ENCODE peak calls at places on chromosome 21, in eight cellular contexts. A is breast epithelium, B is sigmoid colon, O is ovary, L is heart left ventricle, T is thyroid gland, I is right lobe of liver, R is IMR-90. D is an unnamed sample.

GRCh38 chr21:14600569-14601308 is 54.6 kb upstream of the SAMSN1 start:
- DNase-seq in A (no peak), B (no peak), O (no peak), L (no peak), T (no peak), I (no peak), R (no peak), D (no peak)

GRCh38 chr21:38083534-38083933 is 167.3 kb upstream of the KCNJ6 start:
- DNase-seq in A (no peak), B (no peak), O (no peak), L (no peak), T (no peak), I (no peak), R (no peak), D (no peak)

GRCh38 chr21:26761174-26761915 is 83.9 kb downstream of the ADAMTS1 start:
- DNase-seq in A (no peak), B (no peak), O (no peak), L (no peak), T (no peak), I (no peak), R (no peak), D (no peak)

GRCh38 chr21:40688106-40688850 is 158.7 kb downstream of the DSCAM start:
- DNase-seq in A (no peak), B (no peak), O (no peak), L (no peak), T (no peak), I (no peak), R (no peak), D (no peak)

GRCh38 chr21:31444061-31444460 is 100.0 kb upstream of the TIAM1 start:
- DNase-seq in A (no peak), B (no peak), O (no peak), L (peak), T (no peak), I (no peak), R (peak), D (no peak)

GRCh38 chr21:37462087-37462861 is 95.7 kb downstream of the DYRK1A start:
- DNase-seq in A (no peak), B (no peak), O (no peak), L (no peak), T (no peak), I (no peak), R (no peak), D (no peak)

GRCh38 chr21:18620421-18620820 is 216.8 kb upstream of the TMPRSS15 start:
- DNase-seq in A (no peak), B (no peak), O (no peak), L (no peak), T (no peak), I (no peak), R (no peak), D (no peak)

GRCh38 chr21:14414932-14415508 is 32.1 kb upstream of the HSPA13 start:
- DNase-seq in A (no peak), B (no peak), O (no peak), L (no peak), T (no peak), I (no peak), R (no peak), D (no peak)

GRCh38 chr21:15283789-15284188 is 219.0 kb upstream of the NRIP1 start:
- DNase-seq in A (no peak), B (no peak), O (no peak), L (no peak), T (no peak), I (no peak), R (no peak), D (no peak)

GRCh38 chr21:14947613-14948160 is 117.1 kb downstream of the NRIP1 start:
- DNase-seq in A (no peak), B (no peak), O (no peak), L (no peak), T (no peak), I (no peak), R (no peak), D (no peak)

GRCh38 chr21:17185685-17186084 is 327.2 kb upstream of the CXADR start:
- DNase-seq in A (no peak), B (no peak), O (no peak), L (peak), T (no peak), I (no peak), R (no peak), D (no peak)

GRCh38 chr21:17590443-17590842 is 22.3 kb downstream of the BTG3 start:
- DNase-seq in A (no peak), B (no peak), O (no peak), L (no peak), T (no peak), I (no peak), R (peak), D (no peak)

GRCh38 chr21:17786219-17787181 is 32.7 kb downstream of the C21orf91 start:
- DNase-seq in A (no peak), B (no peak), O (no peak), L (no peak), T (no peak), I (no peak), R (no peak), D (no peak)

GRCh38 chr21:17432732-17433057 is 80.1 kb upstream of the CXADR start:
- DNase-seq in A (no peak), B (no peak), O (no peak), L (no peak), T (no peak), I (no peak), R (no peak), D (no peak)

GRCh38 chr21:18468775-18469174 is 65.2 kb upstream of the TMPRSS15 start:
- DNase-seq in A (no peak), B (no peak), O (no peak), L (no peak), T (no peak), I (no peak), R (no peak), D (no peak)

GRCh38 chr21:31730687-31731111 is 1.2 kb downstream of the SCAF4 start:
- DNase-seq in A (no peak), B (no peak), O (no peak), L (no peak), T (peak), I (peak), R (peak), D (no peak)

GRCh38 chr21:26964379-26964778 is 2.5 kb downstream of the ADAMTS5 start:
- DNase-seq in A (peak), B (peak), O (peak), L (peak), T (peak), I (no peak), R (peak), D (peak)

GRCh38 chr21:38220270-38220737 is 36.5 kb upstream of the KCNJ15 start:
- DNase-seq in A (no peak), B (no peak), O (no peak), L (no peak), T (no peak), I (no peak), R (no peak), D (no peak)

GRCh38 chr21:29192999-29193563 is 62.6 kb downstream of the MAP3K7CL start:
- DNase-seq in A (no peak), B (no peak), O (no peak), L (peak), T (no peak), I (no peak), R (no peak), D (no peak)

GRCh38 chr21:19844334-19844733 is 1153.9 kb upstream of the NCAM2 start:
- DNase-seq in A (no peak), B (no peak), O (no peak), L (no peak), T (no peak), I (no peak), R (no peak), D (no peak)

DNA sequence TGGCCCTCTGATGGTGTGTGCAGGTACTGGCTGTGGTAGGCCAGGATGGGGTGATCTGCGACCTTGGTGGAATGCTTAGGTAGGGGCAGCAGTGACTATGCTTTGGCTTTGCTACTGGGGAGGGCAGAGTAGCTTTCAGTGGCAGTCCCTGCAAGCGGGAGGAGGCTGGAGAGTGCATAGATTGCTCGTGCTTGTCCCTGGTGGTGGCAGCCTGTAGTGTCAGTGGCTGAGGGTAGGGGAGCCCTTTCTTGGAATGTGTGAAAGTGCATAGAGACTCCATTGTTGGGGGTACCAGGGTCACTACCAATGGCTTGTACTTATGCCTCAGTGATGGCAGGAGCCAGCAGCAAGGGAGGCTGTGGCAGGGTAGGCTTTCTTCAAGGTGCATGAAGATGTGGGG is 582.6 kb downstream of the MRPL39 start:
- DNase-seq in A (no peak), B (no peak), O (no peak), L (no peak), T (no peak), I (no peak), R (no peak), D (no peak)
- TF ChIP-seq CTCF in A (no peak), B (no peak), O (no peak), L (no peak), T (no peak), I (no peak), R (no peak), D (no peak)

GRCh38 chr21:39321424-39321823 is 8.0 kb upstream of the BRWD1 start:
- DNase-seq in A (peak), B (no peak), O (no peak), L (no peak), T (no peak), I (no peak), R (peak), D (no peak)
- TF ChIP-seq POLR2A in A (no peak), B (no peak), O (no peak), L (no peak), T (no peak), I (no peak), R (no peak), D (no peak)

GRCh38 chr21:42496120-42496838 is at the start of gene RSPH1:
- DNase-seq in A (peak), B (peak), O (peak), L (peak), T (peak), I (peak), R (peak), D (peak)
- TF ChIP-seq CTCF in A (no peak), B (no peak), O (no peak), L (no peak), T (no peak), I (no peak), R (no peak), D (no peak)

GRCh38 chr21:42376338-42376982 is 10.1 kb upstream of the TFF1 start:
- DNase-seq in A (no peak), B (no peak), O (no peak), L (no peak), T (peak), I (no peak), R (no peak), D (no peak)

GRCh38 chr21:42375966-42376337 is 9.6 kb upstream of the TFF1 start:
- DNase-seq in A (no peak), B (no peak), O (no peak), L (no peak), T (no peak), I (no peak), R (no peak), D (no peak)

GRCh38 chr21:42373908-42374455 is 7.6 kb upstream of the TFF1 start:
- DNase-seq in A (no peak), B (no peak), O (no peak), L (no peak), T (no peak), I (peak), R (no peak), D (no peak)

GRCh38 chr21:42374457-42374856 is 8.1 kb upstream of the TFF1 start:
- DNase-seq in A (no peak), B (no peak), O (no peak), L (no peak), T (no peak), I (no peak), R (no peak), D (no peak)

DNA sequence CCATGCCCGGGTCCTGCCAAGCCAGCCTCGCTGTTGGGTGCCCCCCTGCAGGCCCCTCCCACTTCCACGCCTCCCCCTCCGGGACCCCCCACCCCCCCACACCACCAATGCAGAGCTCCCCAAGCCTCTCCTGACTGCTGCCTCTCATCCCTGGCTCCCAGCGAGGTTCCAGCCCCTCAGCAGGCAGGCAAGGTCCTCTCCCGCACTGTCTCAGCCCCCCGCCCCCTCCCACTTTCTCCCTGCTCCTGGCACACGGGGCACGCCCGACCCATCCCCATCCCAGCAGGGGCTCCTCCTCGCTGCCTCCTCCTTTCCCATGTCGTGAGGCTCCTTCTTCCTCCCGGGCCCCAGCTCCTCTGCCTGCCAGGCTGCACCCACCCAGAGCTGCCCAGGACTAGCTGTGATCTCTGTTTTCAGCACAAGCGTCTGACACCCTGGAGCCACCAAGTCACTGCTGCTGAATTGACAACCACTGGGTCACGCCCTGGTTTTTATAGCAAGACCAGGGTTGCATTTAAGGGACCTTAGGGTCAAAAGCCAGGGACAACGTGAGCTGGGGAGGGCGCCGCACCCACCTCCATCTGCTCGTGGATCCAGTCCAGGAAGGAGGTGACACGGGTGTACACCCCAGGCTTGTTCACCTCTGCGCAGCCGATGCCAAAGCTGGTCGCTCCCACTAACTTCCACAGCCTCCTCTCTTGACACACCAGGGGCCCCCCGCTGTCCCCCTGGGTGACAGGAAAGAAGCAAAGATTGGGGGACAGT is 9.0 kb upstream of the TFF1 start:
- DNase-seq in A (no peak), B (no peak), O (no peak), L (no peak), T (no peak), I (peak), R (no peak), D (no peak)
- TF ChIP-seq POLR2A in A (no peak), B (no peak), O (no peak), L (no peak), T (no peak), I (no peak), R (no peak), D (no peak)

DNA sequence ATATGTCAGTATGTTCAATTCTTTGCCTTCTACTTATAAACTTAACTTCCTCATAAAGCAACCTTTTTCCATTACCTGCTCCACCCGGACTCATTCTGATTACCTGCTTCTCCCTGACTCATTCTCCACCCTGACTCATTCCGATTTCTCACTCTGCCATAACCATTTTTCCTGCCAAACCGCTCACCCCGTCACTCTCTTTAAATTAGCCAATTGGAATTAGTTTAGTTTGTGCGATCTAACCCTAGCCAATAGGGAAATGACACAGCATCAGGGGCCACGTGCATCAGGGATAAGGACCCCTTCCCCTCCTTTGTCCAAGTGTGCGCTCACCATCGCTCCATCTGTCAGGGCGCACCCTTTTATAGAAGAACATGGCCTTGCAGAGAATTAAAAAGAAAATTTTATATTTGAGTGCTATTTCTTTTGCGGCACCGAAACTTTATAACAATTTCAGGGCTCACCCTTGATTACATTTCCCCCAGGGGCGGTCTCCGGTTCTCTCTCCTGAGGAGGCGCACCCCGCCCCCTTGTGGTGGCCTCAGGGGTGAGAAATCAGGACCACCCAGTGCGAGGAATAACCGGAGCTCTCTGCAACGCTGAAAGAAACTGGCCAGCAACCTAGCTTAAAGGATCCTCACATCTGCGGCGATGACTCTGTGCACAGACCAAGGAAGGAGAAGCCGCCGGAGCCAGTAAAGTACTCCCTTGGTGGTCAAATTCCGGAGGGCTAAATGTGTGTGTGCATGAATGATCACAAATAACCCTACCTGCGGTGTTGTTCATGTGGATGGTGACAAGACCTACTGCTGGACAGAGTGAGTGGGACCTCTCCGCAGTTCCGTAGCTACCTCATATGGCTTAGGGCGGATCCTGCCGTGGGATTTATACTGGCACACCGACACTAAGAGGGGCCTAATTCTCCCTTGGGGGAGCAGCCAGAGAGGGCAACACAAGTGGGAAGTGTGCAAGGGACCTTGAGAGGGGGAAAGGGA is 30.3 kb upstream of the CBR3 start:
- DNase-seq in A (no peak), B (no peak), O (peak), L (peak), T (peak), I (no peak), R (peak), D (no peak)
- TF ChIP-seq CTCF in A (peak), B (peak), O (no peak), L (peak), T (no peak), I (peak), R (peak), D (no peak)

GRCh38 chr21:45154511-45155508 is 80.4 kb downstream of the ADARB1 start:
- DNase-seq in A (no peak), B (peak), O (no peak), L (no peak), T (no peak), I (no peak), R (peak), D (peak)

GRCh38 chr21:45157932-45158331 is 83.6 kb downstream of the ADARB1 start:
- DNase-seq in A (no peak), B (no peak), O (no peak), L (no peak), T (no peak), I (no peak), R (no peak), D (no peak)

GRCh38 chr21:45155910-45156309 is 81.5 kb downstream of the ADARB1 start:
- DNase-seq in A (no peak), B (peak), O (no peak), L (no peak), T (no peak), I (no peak), R (no peak), D (peak)

GRCh38 chr21:45158491-45159423 is 84.4 kb downstream of the ADARB1 start:
- DNase-seq in A (no peak), B (no peak), O (no peak), L (no peak), T (no peak), I (no peak), R (no peak), D (no peak)

GRCh38 chr21:45156459-45156858 is 82.1 kb downstream of the ADARB1 start:
- DNase-seq in A (no peak), B (peak), O (no peak), L (no peak), T (no peak), I (no peak), R (no peak), D (peak)
- TF ChIP-seq POLR2A in A (no peak), B (no peak), O (no peak), L (no peak), T (no peak), I (no peak), R (no peak), D (no peak)

GRCh38 chr21:45590726-45591618 is 48.7 kb upstream of the SLC19A1 start:
- DNase-seq in A (no peak), B (peak), O (peak), L (peak), T (no peak), I (peak), R (no peak), D (no peak)

GRCh38 chr21:45591619-45592207 is 49.5 kb upstream of the SLC19A1 start:
- DNase-seq in A (no peak), B (no peak), O (no peak), L (no peak), T (no peak), I (peak), R (no peak), D (peak)

GRCh38 chr21:45589686-45590245 is 47.5 kb upstream of the SLC19A1 start:
- DNase-seq in A (peak), B (peak), O (no peak), L (no peak), T (no peak), I (no peak), R (no peak), D (no peak)

GRCh38 chr21:45588861-45589491 is 46.7 kb upstream of the SLC19A1 start:
- DNase-seq in A (no peak), B (no peak), O (no peak), L (no peak), T (no peak), I (no peak), R (no peak), D (no peak)

DNA sequence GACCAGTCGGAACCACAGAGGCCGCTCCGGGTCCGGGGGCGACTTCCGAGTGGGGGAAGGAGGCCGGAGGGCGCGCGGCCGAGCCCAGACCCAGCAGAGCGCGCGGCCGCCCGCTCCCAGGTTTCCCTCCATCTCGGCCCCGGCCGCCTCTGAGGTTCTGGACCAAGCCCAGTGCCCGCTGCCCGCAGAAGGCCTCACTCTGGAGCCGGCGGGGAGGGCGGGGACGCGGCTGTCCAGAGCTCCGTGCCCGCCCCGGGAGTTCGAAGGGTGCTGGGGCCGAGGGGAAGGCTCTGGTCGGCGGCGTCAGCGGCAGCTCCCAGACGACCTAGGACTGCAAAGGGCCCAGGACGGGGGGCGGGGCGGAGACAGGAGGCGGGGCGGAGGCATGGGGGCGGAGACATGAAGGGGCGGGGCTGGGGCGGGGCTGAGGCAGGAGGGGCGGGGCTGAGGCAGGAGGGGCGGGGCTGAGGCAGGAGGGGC is 48.0 kb upstream of the SLC19A1 start:
- DNase-seq in A (peak), B (peak), O (peak), L (peak), T (no peak), I (peak), R (peak), D (peak)
- TF ChIP-seq CTCF in A (no peak), B (no peak), O (no peak), L (no peak), T (no peak), I (no peak), R (no peak), D (no peak)

GRCh38 chr21:43658769-43659135 is 536 bp downstream of the HSF2BP start:
- DNase-seq in A (no peak), B (no peak), O (peak), L (peak), T (no peak), I (peak), R (no peak), D (no peak)

GRCh38 chr21:43657355-43658093 is 1.8 kb downstream of the HSF2BP start:
- DNase-seq in A (no peak), B (no peak), O (peak), L (peak), T (no peak), I (no peak), R (no peak), D (no peak)

GRCh38 chr21:43662286-43662685 is 2.9 kb downstream of the RRP1B start:
- DNase-seq in A (no peak), B (no peak), O (no peak), L (no peak), T (no peak), I (no peak), R (peak), D (no peak)

GRCh38 chr21:43658094-43658725 is 1.1 kb downstream of the HSF2BP start:
- DNase-seq in A (no peak), B (no peak), O (peak), L (no peak), T (no peak), I (no peak), R (no peak), D (peak)

GRCh38 chr21:43659136-43660000 is at the start of the genes HSF2BP and RRP1B:
- DNase-seq in A (peak), B (peak), O (peak), L (peak), T (peak), I (peak), R (peak), D (peak)
- TF ChIP-seq POLR2A in A (no peak), B (no peak), O (peak), L (peak), T (peak), I (peak), R (peak), D (no peak)

GRCh38 chr21:34765619-34766018 is 96.8 kb downstream of the CLIC6 start:
- DNase-seq in A (no peak), B (no peak), O (no peak), L (no peak), T (no peak), I (no peak), R (no peak), D (no peak)
- TF ChIP-seq CTCF in A (no peak), B (no peak), O (no peak), L (no peak), T (no peak), I (no peak), R (no peak), D (no peak)

D was measured in lower leg skin.